ENCODE peak calls at places on chromosomes 3 and 15, in five cellular contexts. B is GM12878, L is HCT116, D is K562, Y is HepG2. T is an unnamed sample. For H3K36me3, the result is how much of the 10 kb centered on the place peaks cover.

GRCh38 chr15:64844576-64845140 is 2.9 kb downstream of the PLEKHO2 start:
- DNase-seq in B (no peak), L (no peak), D (no peak), Y (no peak), T (no peak)

GRCh38 chr15:71115567-71116351 is 488 bp downstream of the THSD4 start:
- DNase-seq in B (no peak), L (no peak), D (peak), Y (no peak), T (peak)

GRCh38 chr15:60353245-60353940 is 44.4 kb downstream of the ANXA2 start:
- DNase-seq in B (no peak), L (no peak), D (no peak), Y (no peak), T (no peak)

GRCh38 chr15:68053701-68053996 is 466 bp upstream of the PIAS1 start:
- DNase-seq in B (no peak), L (no peak), D (no peak), Y (no peak), T (no peak)

GRCh38 chr3:55750525-55750924 is 263.4 kb upstream of the WNT5A start:
- DNase-seq in B (no peak), L (no peak), D (no peak), Y (no peak), T (no peak)

GRCh38 chr15:88897456-88898194 is 2.3 kb upstream of the HAPLN3 start:
- DNase-seq in B (no peak), L (no peak), D (peak), Y (peak), T (peak)

GRCh38 chr3:46695177-46695961 is 1.9 kb upstream of the ALS2CL start:
- DNase-seq in B (no peak), L (no peak), D (peak), Y (no peak), T (peak)

GRCh38 chr3:101171797-101172196 is 148.6 kb downstream of the IMPG2 start:
- DNase-seq in B (no peak), L (no peak), D (no peak), Y (no peak), T (no peak)

GRCh38 chr3:100042144-100042543 is 72.2 kb downstream of the FILIP1L start:
- DNase-seq in B (no peak), L (no peak), D (no peak), Y (no peak), T (no peak)

GRCh38 chr15:70605606-70606410 is 157.6 kb downstream of the UACA start:
- DNase-seq in B (no peak), L (no peak), D (no peak), Y (peak), T (peak)

GRCh38 chr3:119690043-119690656 is 12.7 kb upstream of the CFAP91 start:
- DNase-seq in B (no peak), L (no peak), D (peak), Y (peak), T (peak)

GRCh38 chr3:23763040-23763477 is 42.7 kb upstream of the UBE2E1 start:
- DNase-seq in B (no peak), L (no peak), D (no peak), Y (no peak), T (no peak)

GRCh38 chr3:149971403-149972075 is 844 bp upstream of the PFN2 start:
- DNase-seq in B (no peak), L (peak), D (peak), Y (peak), T (peak)

GRCh38 chr3:57961828-57962447 is 46.3 kb upstream of the FLNB start:
- DNase-seq in B (no peak), L (peak), D (peak), Y (peak), T (peak)

GRCh38 chr3:129432036-129432435 is 3.6 kb upstream of the EFCAB12 start:
- DNase-seq in B (no peak), L (no peak), D (no peak), Y (no peak), T (no peak)
- H3K36me3 ChIP-seq in B (under half), L (half or more), D (half or more), Y (under half), T (under half)

GRCh38 chr3:35417080-35417479 is 222.2 kb upstream of the ARPP21 start:
- DNase-seq in B (no peak), L (no peak), D (no peak), Y (no peak), T (no peak)
- TF ChIP-seq REST in B (no peak), L (no peak), D (no peak), Y (no peak), T (no peak)

DNA sequence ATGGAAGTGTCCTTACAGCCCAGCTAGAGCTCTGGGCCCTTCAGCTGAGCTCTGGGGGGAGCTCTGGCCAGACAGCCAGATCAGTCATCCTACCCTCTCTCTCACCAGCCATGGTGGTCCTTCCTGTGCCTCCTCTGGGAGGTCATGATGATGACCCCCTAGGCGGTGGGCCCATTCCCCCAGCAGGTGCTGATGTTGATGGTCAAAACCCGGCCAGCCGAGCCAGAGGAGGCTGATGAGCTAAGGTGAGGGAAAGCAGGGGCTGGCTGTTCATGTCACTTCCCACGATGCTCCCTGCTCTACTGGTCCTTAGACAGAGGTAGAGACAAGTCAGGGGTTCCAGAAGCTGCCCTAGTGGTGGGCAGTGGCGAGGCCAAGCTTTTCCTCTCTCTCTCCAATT is 35.0 kb downstream of the GRAMD2A start:
- DNase-seq in B (no peak), L (no peak), D (no peak), Y (no peak), T (no peak)
- H3K36me3 ChIP-seq in B (under half), L (under half), D (under half), Y (under half), T (under half)

GRCh38 chr3:78268716-78269668 is 1229.1 kb downstream of the ROBO2 start:
- DNase-seq in B (no peak), L (no peak), D (no peak), Y (no peak), T (no peak)

GRCh38 chr3:78267235-78267634 is 1227.3 kb downstream of the ROBO2 start:
- DNase-seq in B (no peak), L (no peak), D (no peak), Y (no peak), T (no peak)

GRCh38 chr3:78268087-78268486 is 1228.2 kb downstream of the ROBO2 start:
- DNase-seq in B (no peak), L (no peak), D (no peak), Y (no peak), T (no peak)
- TF ChIP-seq REST in B (no peak), L (no peak), D (no peak), Y (no peak), T (no peak)

DNA sequence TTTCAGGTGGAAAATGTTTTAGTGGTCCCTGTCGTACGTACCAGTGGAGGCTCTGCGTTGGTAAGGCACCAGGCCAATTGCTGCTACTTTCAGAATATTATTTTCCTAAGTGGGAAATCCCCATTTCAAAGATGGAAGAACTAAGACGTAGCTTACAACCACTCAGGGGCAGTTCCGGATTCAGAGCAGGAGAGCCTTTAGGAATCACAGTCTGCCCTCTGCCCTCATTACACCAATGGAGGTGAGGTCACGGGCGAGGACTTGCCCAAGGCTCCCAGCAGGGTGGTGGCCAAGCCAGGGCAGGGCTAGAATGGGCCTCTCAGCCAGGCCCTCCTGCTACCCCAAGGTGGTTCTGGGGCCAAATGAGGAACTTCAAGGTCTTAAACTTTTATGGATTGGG is 72.6 kb downstream of the RASGRF1 start:
- DNase-seq in B (no peak), L (no peak), D (no peak), Y (no peak), T (no peak)
- H3K36me3 ChIP-seq in B (under half), L (under half), D (under half), Y (under half), T (under half)

GRCh38 chr15:80180468-80180867 is 27.7 kb downstream of the FAH start:
- DNase-seq in B (no peak), L (no peak), D (no peak), Y (no peak), T (peak)
- TF ChIP-seq REST in B (no peak), L (no peak), D (no peak), Y (no peak), T (no peak)

DNA sequence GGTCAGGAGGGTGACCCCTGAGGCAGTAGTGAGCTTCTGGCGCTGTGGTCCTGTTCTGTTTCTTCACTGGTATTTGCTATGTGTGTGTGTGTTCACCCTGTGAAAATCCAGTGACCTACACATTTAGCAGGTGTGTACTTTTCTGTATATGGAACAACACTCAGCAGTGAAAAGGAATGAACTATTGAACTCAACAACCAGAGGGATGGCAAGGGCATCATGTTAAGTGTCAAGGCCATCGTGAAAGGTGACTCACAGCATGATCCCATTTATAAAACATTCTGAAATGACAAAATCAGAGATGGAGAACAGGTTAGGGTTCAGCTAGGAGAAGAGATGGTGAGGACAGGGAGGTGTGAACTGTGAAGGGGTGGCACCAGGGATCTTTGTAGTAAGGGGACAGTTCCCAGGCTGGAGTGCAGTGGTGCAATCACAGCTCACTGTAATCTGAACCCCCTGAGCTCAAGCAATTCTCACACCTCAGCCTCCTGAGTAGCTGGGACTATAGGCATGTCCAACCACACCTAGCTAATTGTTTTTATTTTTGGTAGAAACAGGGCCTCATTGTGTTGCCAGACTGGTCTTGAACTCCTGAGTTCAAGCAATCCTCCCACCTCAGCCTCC is 10.0 kb upstream of the RAB43 start:
- DNase-seq in B (no peak), L (no peak), D (no peak), Y (no peak), T (no peak)
- H3K36me3 ChIP-seq in B (under half), L (under half), D (half or more), Y (under half), T (under half)

DNA sequence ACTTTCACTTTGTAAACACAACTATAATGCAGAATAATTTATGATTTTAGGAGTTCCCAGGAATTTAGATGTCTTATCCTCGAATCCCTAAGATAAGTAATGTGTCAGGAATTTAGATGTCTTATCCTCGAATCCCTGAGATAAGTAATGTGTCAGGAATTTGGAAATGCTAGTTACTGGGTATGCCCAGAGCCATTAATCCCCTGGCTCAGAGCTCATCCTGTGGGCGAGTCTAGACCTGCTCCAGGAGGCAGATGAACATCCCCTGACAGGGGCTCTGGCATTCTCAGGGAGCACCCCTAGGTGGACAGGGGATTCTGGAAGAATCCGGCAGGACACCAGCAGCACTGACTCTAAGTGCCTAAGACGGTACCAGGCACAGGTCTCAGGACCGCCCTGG is 163.3 kb downstream of the ARRDC4 start:
- DNase-seq in B (no peak), L (no peak), D (no peak), Y (no peak), T (no peak)
- TF ChIP-seq REST in B (no peak), L (no peak), D (no peak), Y (no peak), T (no peak)

T was measured in GM23338.